ENCODE peak calls at places on chromosomes 16 and 17, in six cellular contexts. One of them, this sample, is unnamed.

GRCh38 chr16:59046335-59046734 is 312.2 kb upstream of the GOT2 start:
- DNase-seq in HCT116: no peak
- DNase-seq in MM.1S: no peak
- DNase-seq in GM23248: no peak
- DNase-seq in SK-N-SH: no peak
- DNase-seq in Karpas-422: no peak
- DNase-seq in this sample: no peak

GRCh38 chr17:21357281-21357680 is 18.9 kb upstream of the KCNJ12 start:
- DNase-seq in HCT116: no peak
- DNase-seq in MM.1S: no peak
- DNase-seq in Karpas-422: no peak
- DNase-seq in SK-N-SH: no peak
- DNase-seq in GM23248: no peak
- DNase-seq in this sample: no peak

GRCh38 chr17:78898075-78898836 is 4.7 kb downstream of the CEP295NL start:
- DNase-seq in HCT116: no peak
- DNase-seq in SK-N-SH: no peak
- DNase-seq in MM.1S: no peak
- DNase-seq in GM23248: peak; percentile 43
- DNase-seq in Karpas-422: no peak
- DNase-seq in this sample: no peak

GRCh38 chr17:19010729-19011505 is 6.4 kb upstream of the FAM83G start:
- DNase-seq in GM23248: peak; percentile 50
- DNase-seq in HCT116: no peak
- DNase-seq in MM.1S: no peak
- DNase-seq in Karpas-422: no peak
- DNase-seq in SK-N-SH: no peak
- DNase-seq in this sample: peak; percentile 37

GRCh38 chr16:87409781-87410180 is 17.6 kb downstream of the MAP1LC3B start:
- DNase-seq in Karpas-422: no peak
- DNase-seq in HCT116: no peak
- DNase-seq in GM23248: no peak
- DNase-seq in SK-N-SH: no peak
- DNase-seq in MM.1S: no peak
- DNase-seq in this sample: no peak

GRCh38 chr17:75721463-75722011 is 278 bp downstream of the ITGB4 start:
- DNase-seq in HCT116: no peak
- DNase-seq in MM.1S: no peak
- DNase-seq in Karpas-422: no peak
- DNase-seq in GM23248: peak; percentile 16
- DNase-seq in SK-N-SH: peak; percentile 89
- DNase-seq in this sample: no peak

GRCh38 chr16:89345663-89346150 is 128.2 kb downstream of the ZNF778 start:
- DNase-seq in GM23248: no peak
- DNase-seq in SK-N-SH: no peak
- DNase-seq in MM.1S: no peak
- DNase-seq in HCT116: no peak
- DNase-seq in Karpas-422: no peak
- DNase-seq in this sample: peak; percentile 6

GRCh38 chr16:54432481-54433229 is 146.1 kb upstream of the IRX3 start:
- DNase-seq in MM.1S: no peak
- DNase-seq in GM23248: no peak
- DNase-seq in HCT116: no peak
- DNase-seq in SK-N-SH: no peak
- DNase-seq in Karpas-422: no peak
- DNase-seq in this sample: no peak

GRCh38 chr16:49527621-49528020 is 154.0 kb downstream of the C16orf78 start:
- DNase-seq in SK-N-SH: peak; percentile 58
- DNase-seq in HCT116: no peak
- DNase-seq in MM.1S: no peak
- DNase-seq in GM23248: no peak
- DNase-seq in Karpas-422: no peak
- DNase-seq in this sample: no peak

GRCh38 chr17:76714822-76715461 is 4.2 kb upstream of the MXRA7 start:
- DNase-seq in MM.1S: peak; percentile 81
- DNase-seq in Karpas-422: peak; percentile 89
- DNase-seq in HCT116: no peak
- DNase-seq in GM23248: peak; percentile 64
- DNase-seq in SK-N-SH: peak; percentile 76
- DNase-seq in this sample: peak; percentile 87

GRCh38 chr17:42122371-42123303 is at the start of gene HSPB9:
- DNase-seq in HCT116: no peak
- DNase-seq in Karpas-422: no peak
- DNase-seq in GM23248: no peak
- DNase-seq in SK-N-SH: no peak
- DNase-seq in MM.1S: no peak
- DNase-seq in this sample: no peak

GRCh38 chr16:27690604-27691003 is 140.7 kb downstream of the KATNIP start:
- DNase-seq in Karpas-422: peak; percentile 75
- DNase-seq in GM23248: peak; percentile 42
- DNase-seq in MM.1S: peak; percentile 24
- DNase-seq in HCT116: peak; percentile 21
- DNase-seq in SK-N-SH: no peak
- DNase-seq in this sample: no peak

GRCh38 chr17:16463341-16464000 is 28.5 kb downstream of the LRRC75A start:
- DNase-seq in Karpas-422: no peak
- DNase-seq in GM23248: peak; percentile 57
- DNase-seq in MM.1S: no peak
- DNase-seq in SK-N-SH: peak; percentile 95
- DNase-seq in HCT116: no peak
- DNase-seq in this sample: peak; percentile 28

GRCh38 chr17:80656590-80656989 is 112.0 kb downstream of the RPTOR start:
- DNase-seq in SK-N-SH: no peak
- DNase-seq in Karpas-422: peak; percentile 94
- DNase-seq in MM.1S: no peak
- DNase-seq in GM23248: no peak
- DNase-seq in HCT116: no peak
- DNase-seq in this sample: no peak

GRCh38 chr17:58760248-58760647 is 4.6 kb downstream of the PPM1E start:
- DNase-seq in SK-N-SH: no peak
- DNase-seq in GM23248: no peak
- DNase-seq in MM.1S: no peak
- DNase-seq in HCT116: no peak
- DNase-seq in Karpas-422: no peak
- DNase-seq in this sample: no peak
- H3K9ac ChIP-seq in SK-N-SH: no peak overlapping the region
- H3K9ac ChIP-seq in GM23248: no peak overlapping the region
- H3K9ac ChIP-seq in MM.1S: no peak overlapping the region
- H3K9ac ChIP-seq in HCT116: no peak overlapping the region
- H3K9ac ChIP-seq in Karpas-422: no peak overlapping the region
- H3K9ac ChIP-seq in this sample: no peak overlapping the region

GRCh38 chr17:43351686-43352085 is 47.1 kb upstream of the ARL4D start:
- DNase-seq in SK-N-SH: no peak
- DNase-seq in MM.1S: no peak
- DNase-seq in HCT116: no peak
- DNase-seq in Karpas-422: no peak
- DNase-seq in GM23248: no peak
- DNase-seq in this sample: peak; percentile 82

GRCh38 chr17:43350888-43351361 is 47.9 kb upstream of the ARL4D start:
- DNase-seq in HCT116: no peak
- DNase-seq in MM.1S: no peak
- DNase-seq in SK-N-SH: no peak
- DNase-seq in GM23248: no peak
- DNase-seq in Karpas-422: no peak
- DNase-seq in this sample: no peak

GRCh38 chr17:43356450-43356849 is 42.3 kb upstream of the ARL4D start:
- DNase-seq in SK-N-SH: no peak
- DNase-seq in MM.1S: no peak
- DNase-seq in Karpas-422: no peak
- DNase-seq in GM23248: no peak
- DNase-seq in HCT116: no peak
- DNase-seq in this sample: no peak

GRCh38 chr17:43352579-43352978 is 46.2 kb upstream of the ARL4D start:
- DNase-seq in MM.1S: no peak
- DNase-seq in Karpas-422: no peak
- DNase-seq in HCT116: no peak
- DNase-seq in SK-N-SH: no peak
- DNase-seq in GM23248: no peak
- DNase-seq in this sample: no peak

DNA sequence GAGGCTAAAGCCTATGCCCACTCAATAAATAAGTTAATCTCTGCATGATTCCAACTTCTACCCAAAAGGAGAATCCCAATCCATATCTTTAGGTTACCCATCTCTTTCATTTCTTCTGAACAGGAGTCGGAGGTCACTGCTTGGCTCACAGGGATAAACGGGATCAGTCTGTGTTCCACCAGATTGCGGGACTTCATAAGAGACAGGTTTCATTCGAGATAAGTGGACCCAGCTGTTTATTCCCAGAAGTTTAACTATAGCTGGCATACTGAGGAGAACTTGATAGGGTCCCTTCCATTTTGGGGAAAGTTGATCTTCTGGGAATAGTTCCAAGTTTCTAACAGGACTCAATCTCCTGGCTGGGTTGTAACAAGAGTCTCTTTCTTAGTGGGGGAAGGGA is 45.4 kb upstream of the ARL4D start:
- DNase-seq in SK-N-SH: no peak
- DNase-seq in HCT116: no peak
- DNase-seq in Karpas-422: no peak
- DNase-seq in GM23248: no peak
- DNase-seq in MM.1S: no peak
- DNase-seq in this sample: no peak
- H3K9me2 ChIP-seq in SK-N-SH: no peaks in the 10 kb centered on the region
- H3K9me2 ChIP-seq in HCT116: no peaks in the 10 kb centered on the region
- H3K9me2 ChIP-seq in Karpas-422: no peaks in the 10 kb centered on the region
- H3K9me2 ChIP-seq in GM23248: no peaks in the 10 kb centered on the region
- H3K9me2 ChIP-seq in MM.1S: no peaks in the 10 kb centered on the region
- H3K9me2 ChIP-seq in this sample: no peaks in the 10 kb centered on the region

GRCh38 chr17:82269138-82269881 is 4.2 kb downstream of the CSNK1D start:
- DNase-seq in MM.1S: no peak
- DNase-seq in Karpas-422: no peak
- DNase-seq in GM23248: no peak
- DNase-seq in HCT116: no peak
- DNase-seq in SK-N-SH: no peak
- DNase-seq in this sample: no peak
- H3K4me1 ChIP-seq in MM.1S: peaks cover 13% of the 10 kb centered on the region
- H3K4me1 ChIP-seq in Karpas-422: peaks cover 17% of the 10 kb centered on the region
- H3K4me1 ChIP-seq in GM23248: peaks cover 21% of the 10 kb centered on the region
- H3K4me1 ChIP-seq in HCT116: peaks cover 30% of the 10 kb centered on the region
- H3K4me1 ChIP-seq in SK-N-SH: peaks cover 56% of the 10 kb centered on the region
- H3K4me1 ChIP-seq in this sample: peaks cover 62% of the 10 kb centered on the region

GRCh38 chr17:38574712-38575111 is 31.0 kb downstream of the SRCIN1 start:
- DNase-seq in GM23248: no peak
- DNase-seq in SK-N-SH: no peak
- DNase-seq in Karpas-422: no peak
- DNase-seq in MM.1S: no peak
- DNase-seq in HCT116: no peak
- DNase-seq in this sample: no peak

GRCh38 chr17:38569701-38570512 is 35.8 kb downstream of the SRCIN1 start:
- DNase-seq in Karpas-422: no peak
- DNase-seq in GM23248: no peak
- DNase-seq in HCT116: no peak
- DNase-seq in MM.1S: no peak
- DNase-seq in SK-N-SH: peak; percentile 55
- DNase-seq in this sample: no peak

GRCh38 chr17:38571833-38572274 is 33.9 kb downstream of the SRCIN1 start:
- DNase-seq in HCT116: no peak
- DNase-seq in GM23248: no peak
- DNase-seq in Karpas-422: no peak
- DNase-seq in MM.1S: no peak
- DNase-seq in SK-N-SH: peak; percentile 64
- DNase-seq in this sample: no peak

GRCh38 chr17:38572292-38572664 is 33.5 kb downstream of the SRCIN1 start:
- DNase-seq in HCT116: no peak
- DNase-seq in GM23248: no peak
- DNase-seq in SK-N-SH: no peak
- DNase-seq in Karpas-422: no peak
- DNase-seq in MM.1S: no peak
- DNase-seq in this sample: no peak

DNA sequence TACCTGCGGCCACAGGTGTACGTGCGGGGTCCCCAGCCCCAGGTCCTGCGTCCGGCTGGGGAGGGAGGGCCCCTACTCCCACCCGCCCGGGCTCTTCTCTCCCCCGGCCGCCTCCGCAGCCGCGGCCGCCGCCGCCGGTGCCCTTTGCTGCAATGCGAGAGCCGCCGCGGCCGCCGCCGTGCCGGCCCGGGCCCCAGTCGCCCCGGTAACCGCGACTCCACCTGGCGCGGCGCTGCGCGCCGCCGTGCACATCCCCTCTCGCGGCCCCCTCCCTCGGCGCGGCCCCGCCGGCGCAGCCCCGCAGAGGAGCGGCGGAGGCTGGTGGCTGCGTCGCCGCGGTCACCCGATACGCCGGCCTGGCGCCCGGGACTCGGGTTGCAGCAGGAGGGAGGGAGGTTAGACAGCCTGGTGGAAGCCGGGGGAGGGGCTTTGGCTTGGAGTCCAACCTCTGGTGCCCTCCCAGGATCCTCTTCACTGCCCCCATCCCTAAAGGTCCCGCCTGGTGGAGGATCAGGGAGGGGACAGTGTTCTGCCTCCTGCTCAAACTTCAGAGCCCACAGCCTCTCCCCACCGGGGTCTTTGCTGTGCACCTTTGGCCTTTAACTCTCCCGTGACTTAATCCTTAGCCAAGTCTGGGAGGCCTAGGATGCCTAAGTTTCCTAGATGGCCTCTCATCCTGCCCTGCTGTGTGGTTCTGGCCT is 32.9 kb downstream of the SRCIN1 start:
- DNase-seq in MM.1S: peak; percentile 21
- DNase-seq in GM23248: peak; percentile 26
- DNase-seq in SK-N-SH: peak; percentile 90
- DNase-seq in Karpas-422: no peak
- DNase-seq in HCT116: no peak
- DNase-seq in this sample: peak; percentile 13
- H3K9ac ChIP-seq in MM.1S: no peak overlapping the region
- H3K9ac ChIP-seq in GM23248: no peak overlapping the region
- H3K9ac ChIP-seq in SK-N-SH: no peak overlapping the region
- H3K9ac ChIP-seq in Karpas-422: no peak overlapping the region
- H3K9ac ChIP-seq in HCT116: peak overlapping the region; percentile 42
- H3K9ac ChIP-seq in this sample: no peak overlapping the region

This sample was measured in PC-3.